ENCODE peak calls at places on chromosomes 13 and 19, in five cellular contexts. H, A, K, P and C are unnamed samples.

GRCh38 chr19:50333737-50334617 is 4.8 kb upstream of the KCNC3 start:
- DNase-seq in H (peak; percentile 72), A (no peak), K (peak; percentile 72), P (peak; percentile 76), C (no peak)

GRCh38 chr19:36008336-36008978 is at the start of gene SYNE4:
- DNase-seq in H (peak; percentile 81), A (no peak), K (no peak), P (no peak), C (no peak)

GRCh38 chr19:43731854-43732253 is 16.0 kb downstream of the IRGC start:
- DNase-seq in H (no peak), A (no peak), K (no peak), P (no peak), C (no peak)

GRCh38 chr13:113650275-113650674 is 7.7 kb downstream of the ATP4B start:
- DNase-seq in H (no peak), A (no peak), K (no peak), P (no peak), C (no peak)

GRCh38 chr19:46299004-46299509 is 2.2 kb downstream of the HIF3A start:
- DNase-seq in H (peak; percentile 96), A (peak; percentile 89), K (peak; percentile 90), P (no peak), C (peak; percentile 57)

GRCh38 chr19:48925240-48925843 is 8.2 kb upstream of the DHDH start:
- DNase-seq in H (peak; percentile 30), A (peak; percentile 68), K (no peak), P (no peak), C (peak; percentile 73)

GRCh38 chr13:25847145-25847544 is 204.7 kb downstream of the SHISA2 start:
- DNase-seq in H (no peak), A (no peak), K (no peak), P (no peak), C (no peak)

GRCh38 chr13:98307744-98308524 is 130.9 kb upstream of the RNF113B start:
- DNase-seq in H (no peak), A (no peak), K (no peak), P (no peak), C (peak; percentile 47)

GRCh38 chr19:8461376-8461775 is 16.6 kb downstream of the HNRNPM start:
- DNase-seq in H (no peak), A (no peak), K (no peak), P (no peak), C (no peak)
- H3K4me3 ChIP-seq in H (no peak overlapping the region), A (no peak overlapping the region), K (peak overlapping the region; percentile 32), P (no peak overlapping the region), C (no peak overlapping the region)

GRCh38 chr19:47741544-47742125 is 3.7 kb upstream of the NOP53 start:
- DNase-seq in H (no peak), A (no peak), K (no peak), P (no peak), C (no peak)

GRCh38 chr19:47745010-47745901 is at the start of gene NOP53:
- DNase-seq in H (peak; percentile 97), A (peak; percentile 98), K (peak; percentile 97), P (peak; percentile 97), C (peak; percentile 97)

GRCh38 chr19:47740866-47741519 is 4.4 kb upstream of the NOP53 start:
- DNase-seq in H (no peak), A (no peak), K (no peak), P (no peak), C (no peak)

GRCh38 chr19:47742636-47743035 is 2.7 kb upstream of the NOP53 start:
- DNase-seq in H (no peak), A (no peak), K (no peak), P (no peak), C (no peak)
- H3K4me3 ChIP-seq in H (no peak overlapping the region), A (peak overlapping the region; percentile 28), K (peak overlapping the region; percentile 64), P (no peak overlapping the region), C (peak overlapping the region; percentile 46)

GRCh38 chr19:6717036-6717435 is 3.4 kb downstream of the C3 start:
- DNase-seq in H (no peak), A (no peak), K (no peak), P (no peak), C (no peak)
- H3K4me3 ChIP-seq in H (no peak overlapping the region), A (no peak overlapping the region), K (no peak overlapping the region), P (no peak overlapping the region), C (no peak overlapping the region)

GRCh38 chr19:588758-589692 is 656 bp upstream of the HCN2 start:
- DNase-seq in H (no peak), A (no peak), K (no peak), P (no peak), C (no peak)
- H3K4me3 ChIP-seq in H (no peak overlapping the region), A (no peak overlapping the region), K (peak overlapping the region; percentile 30), P (no peak overlapping the region), C (no peak overlapping the region)

GRCh38 chr19:29016353-29016752 is 196.6 kb downstream of the UQCRFS1 start:
- DNase-seq in H (no peak), A (no peak), K (no peak), P (no peak), C (no peak)

GRCh38 chr19:29017788-29018187 is 195.2 kb downstream of the UQCRFS1 start:
- DNase-seq in H (no peak), A (no peak), K (no peak), P (no peak), C (no peak)

GRCh38 chr19:29018542-29018941 is 194.4 kb downstream of the UQCRFS1 start:
- DNase-seq in H (no peak), A (no peak), K (no peak), P (no peak), C (no peak)

GRCh38 chr19:29015569-29015968 is 197.4 kb downstream of the UQCRFS1 start:
- DNase-seq in H (no peak), A (no peak), K (no peak), P (no peak), C (no peak)

DNA sequence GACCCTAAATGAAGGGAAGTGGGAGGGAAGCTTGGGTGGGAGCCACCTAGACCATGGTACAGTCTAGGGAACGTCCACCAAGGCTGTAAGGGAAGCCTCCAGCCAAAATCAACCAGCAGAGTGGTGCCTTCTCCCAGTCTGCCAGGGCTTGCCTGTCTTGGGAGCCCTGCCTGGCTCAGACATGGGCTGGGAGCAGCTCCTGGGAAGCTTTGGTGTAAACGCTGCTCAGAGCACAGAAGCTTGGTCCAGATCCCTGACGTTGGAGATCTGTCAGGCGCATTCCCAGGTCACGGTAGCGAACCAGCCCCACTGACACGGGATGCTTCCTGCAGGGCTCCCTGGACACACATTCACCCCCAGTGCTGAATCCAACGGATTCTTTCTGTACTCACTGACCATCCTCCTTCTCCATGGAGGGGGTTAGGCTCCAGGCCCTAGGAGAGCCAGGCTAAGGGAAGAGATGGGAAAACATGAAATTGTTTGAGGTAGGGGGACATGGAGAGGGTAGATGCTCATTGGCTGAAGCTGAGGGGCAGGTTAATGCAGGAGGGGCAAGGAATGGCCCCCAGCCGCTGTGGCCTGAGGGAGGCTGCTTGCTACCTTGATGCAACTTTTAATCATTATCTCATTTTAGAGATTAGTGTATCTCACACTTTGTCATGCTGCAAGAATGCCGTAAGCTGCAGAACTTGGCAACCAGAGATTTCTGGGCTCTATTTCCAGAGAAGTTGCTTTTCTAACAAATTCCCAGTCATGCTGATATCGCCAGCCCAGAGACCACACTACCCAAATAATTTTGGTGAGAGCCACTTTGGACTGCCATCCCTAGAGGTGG is 195.8 kb downstream of the UQCRFS1 start:
- DNase-seq in H (no peak), A (peak; percentile 72), K (no peak), P (no peak), C (no peak)
- H3K4me3 ChIP-seq in H (no peak overlapping the region), A (no peak overlapping the region), K (no peak overlapping the region), P (no peak overlapping the region), C (no peak overlapping the region)